ENCODE peak calls at places on chromosomes 3 and 15, in six cellular contexts. One of them, this sample, is unnamed.

GRCh38 chr3:139994891-139995290 is 59.9 kb downstream of the CLSTN2 start:
- DNase-seq in ascending aorta: no peak
- DNase-seq in brain microvascular endothelial cell: no peak
- DNase-seq in dorsolateral prefrontal cortex: no peak
- DNase-seq in endodermal cell: no peak
- DNase-seq in neural progenitor cell: no peak
- DNase-seq in this sample: no peak

GRCh38 chr15:70158996-70159355 is 61.3 kb upstream of the TLE3 start:
- DNase-seq in endodermal cell: no peak
- DNase-seq in brain microvascular endothelial cell: no peak
- DNase-seq in dorsolateral prefrontal cortex: no peak
- DNase-seq in ascending aorta: no peak
- DNase-seq in neural progenitor cell: no peak
- DNase-seq in this sample: no peak

GRCh38 chr15:33292718-33293307 is 18.0 kb upstream of the RYR3 start:
- DNase-seq in ascending aorta: no peak
- DNase-seq in brain microvascular endothelial cell: peak
- DNase-seq in endodermal cell: peak
- DNase-seq in dorsolateral prefrontal cortex: no peak
- DNase-seq in neural progenitor cell: peak
- DNase-seq in this sample: no peak

GRCh38 chr3:134879991-134880390 is 84.9 kb downstream of the EPHB1 start:
- DNase-seq in brain microvascular endothelial cell: no peak
- DNase-seq in neural progenitor cell: no peak
- DNase-seq in ascending aorta: no peak
- DNase-seq in dorsolateral prefrontal cortex: no peak
- DNase-seq in endodermal cell: no peak
- DNase-seq in this sample: no peak

GRCh38 chr3:104291878-104292277 is 1074.8 kb upstream of the ALCAM start:
- DNase-seq in neural progenitor cell: peak
- DNase-seq in dorsolateral prefrontal cortex: no peak
- DNase-seq in endodermal cell: no peak
- DNase-seq in brain microvascular endothelial cell: peak
- DNase-seq in ascending aorta: no peak
- DNase-seq in this sample: no peak

GRCh38 chr15:67253517-67254237 is 784 bp downstream of the AAGAB start:
- DNase-seq in neural progenitor cell: no peak
- DNase-seq in ascending aorta: no peak
- DNase-seq in endodermal cell: no peak
- DNase-seq in dorsolateral prefrontal cortex: no peak
- DNase-seq in brain microvascular endothelial cell: no peak
- DNase-seq in this sample: no peak

GRCh38 chr3:38311474-38311873 is 29.4 kb downstream of the SLC22A14 start:
- DNase-seq in neural progenitor cell: no peak
- DNase-seq in brain microvascular endothelial cell: no peak
- DNase-seq in dorsolateral prefrontal cortex: no peak
- DNase-seq in ascending aorta: no peak
- DNase-seq in endodermal cell: no peak
- DNase-seq in this sample: no peak

GRCh38 chr15:76844096-76844495 is 61.0 kb downstream of the SCAPER start:
- DNase-seq in neural progenitor cell: no peak
- DNase-seq in endodermal cell: no peak
- DNase-seq in ascending aorta: no peak
- DNase-seq in brain microvascular endothelial cell: no peak
- DNase-seq in dorsolateral prefrontal cortex: no peak
- DNase-seq in this sample: no peak

GRCh38 chr3:119294889-119295769 is 946 bp downstream of the ARHGAP31 start:
- DNase-seq in endodermal cell: peak
- DNase-seq in dorsolateral prefrontal cortex: no peak
- DNase-seq in ascending aorta: no peak
- DNase-seq in neural progenitor cell: peak
- DNase-seq in brain microvascular endothelial cell: peak
- DNase-seq in this sample: no peak

GRCh38 chr3:157916672-157917071 is 189.5 kb downstream of the SHOX2 start:
- DNase-seq in dorsolateral prefrontal cortex: no peak
- DNase-seq in endodermal cell: no peak
- DNase-seq in brain microvascular endothelial cell: no peak
- DNase-seq in neural progenitor cell: no peak
- DNase-seq in ascending aorta: no peak
- DNase-seq in this sample: no peak

GRCh38 chr3:108202834-108203233 is 19.4 kb downstream of the IFT57 start:
- DNase-seq in endodermal cell: peak
- DNase-seq in brain microvascular endothelial cell: no peak
- DNase-seq in dorsolateral prefrontal cortex: no peak
- DNase-seq in ascending aorta: no peak
- DNase-seq in neural progenitor cell: no peak
- DNase-seq in this sample: no peak

GRCh38 chr15:85168642-85169173 is 187.1 kb downstream of the PDE8A start:
- DNase-seq in endodermal cell: peak
- DNase-seq in ascending aorta: no peak
- DNase-seq in brain microvascular endothelial cell: peak
- DNase-seq in neural progenitor cell: peak
- DNase-seq in dorsolateral prefrontal cortex: no peak
- DNase-seq in this sample: no peak

GRCh38 chr15:27514526-27514925 is 543.5 kb downstream of the GABRG3 start:
- DNase-seq in ascending aorta: no peak
- DNase-seq in neural progenitor cell: no peak
- DNase-seq in endodermal cell: no peak
- DNase-seq in dorsolateral prefrontal cortex: no peak
- DNase-seq in brain microvascular endothelial cell: no peak
- DNase-seq in this sample: no peak

GRCh38 chr3:46981932-46982471 is 2.5 kb downstream of the NBEAL2 start:
- DNase-seq in neural progenitor cell: no peak
- DNase-seq in brain microvascular endothelial cell: no peak
- DNase-seq in endodermal cell: peak
- DNase-seq in ascending aorta: no peak
- DNase-seq in dorsolateral prefrontal cortex: no peak
- DNase-seq in this sample: no peak

GRCh38 chr3:150006774-150007173 is 36.1 kb upstream of the PFN2 start:
- DNase-seq in dorsolateral prefrontal cortex: no peak
- DNase-seq in endodermal cell: no peak
- DNase-seq in ascending aorta: no peak
- DNase-seq in neural progenitor cell: no peak
- DNase-seq in brain microvascular endothelial cell: no peak
- DNase-seq in this sample: no peak

GRCh38 chr3:54621181-54621580 is 306.7 kb downstream of the LRTM1 start:
- DNase-seq in ascending aorta: no peak
- DNase-seq in endodermal cell: no peak
- DNase-seq in brain microvascular endothelial cell: no peak
- DNase-seq in dorsolateral prefrontal cortex: no peak
- DNase-seq in neural progenitor cell: no peak
- DNase-seq in this sample: no peak

GRCh38 chr3:69560818-69561217 is 174.9 kb upstream of the FRMD4B start:
- DNase-seq in brain microvascular endothelial cell: no peak
- DNase-seq in ascending aorta: no peak
- DNase-seq in endodermal cell: no peak
- DNase-seq in dorsolateral prefrontal cortex: no peak
- DNase-seq in neural progenitor cell: no peak
- DNase-seq in this sample: no peak
- TF ChIP-seq CTCF in brain microvascular endothelial cell: peak
- TF ChIP-seq CTCF in ascending aorta: no peak
- TF ChIP-seq CTCF in endodermal cell: peak
- TF ChIP-seq CTCF in dorsolateral prefrontal cortex: no peak
- TF ChIP-seq CTCF in neural progenitor cell: no peak
- TF ChIP-seq CTCF in this sample: no peak

GRCh38 chr3:12044860-12045259 is 40.7 kb downstream of the SYN2 start:
- DNase-seq in brain microvascular endothelial cell: no peak
- DNase-seq in dorsolateral prefrontal cortex: no peak
- DNase-seq in neural progenitor cell: no peak
- DNase-seq in ascending aorta: no peak
- DNase-seq in endodermal cell: no peak
- DNase-seq in this sample: no peak

GRCh38 chr3:12041476-12041875 is 37.3 kb downstream of the SYN2 start:
- DNase-seq in brain microvascular endothelial cell: no peak
- DNase-seq in dorsolateral prefrontal cortex: no peak
- DNase-seq in endodermal cell: no peak
- DNase-seq in neural progenitor cell: no peak
- DNase-seq in ascending aorta: no peak
- DNase-seq in this sample: no peak

GRCh38 chr3:12042638-12043037 is 38.5 kb downstream of the SYN2 start:
- DNase-seq in brain microvascular endothelial cell: no peak
- DNase-seq in ascending aorta: no peak
- DNase-seq in neural progenitor cell: no peak
- DNase-seq in endodermal cell: no peak
- DNase-seq in dorsolateral prefrontal cortex: no peak
- DNase-seq in this sample: no peak

GRCh38 chr3:12049675-12050074 is 45.5 kb downstream of the SYN2 start:
- DNase-seq in neural progenitor cell: peak
- DNase-seq in ascending aorta: no peak
- DNase-seq in dorsolateral prefrontal cortex: no peak
- DNase-seq in endodermal cell: no peak
- DNase-seq in brain microvascular endothelial cell: no peak
- DNase-seq in this sample: no peak

GRCh38 chr3:12046406-12046805 is 42.2 kb downstream of the SYN2 start:
- DNase-seq in ascending aorta: no peak
- DNase-seq in endodermal cell: no peak
- DNase-seq in neural progenitor cell: peak
- DNase-seq in dorsolateral prefrontal cortex: no peak
- DNase-seq in brain microvascular endothelial cell: no peak
- DNase-seq in this sample: no peak
- TF ChIP-seq CTCF in ascending aorta: no peak
- TF ChIP-seq CTCF in endodermal cell: peak
- TF ChIP-seq CTCF in neural progenitor cell: peak
- TF ChIP-seq CTCF in dorsolateral prefrontal cortex: peak
- TF ChIP-seq CTCF in brain microvascular endothelial cell: peak
- TF ChIP-seq CTCF in this sample: no peak

GRCh38 chr3:67459131-67459530 is 195.3 kb downstream of the SUCLG2 start:
- DNase-seq in endodermal cell: no peak
- DNase-seq in ascending aorta: no peak
- DNase-seq in neural progenitor cell: no peak
- DNase-seq in brain microvascular endothelial cell: no peak
- DNase-seq in dorsolateral prefrontal cortex: no peak
- DNase-seq in this sample: no peak

GRCh38 chr3:67459796-67460195 is 194.6 kb downstream of the SUCLG2 start:
- DNase-seq in ascending aorta: no peak
- DNase-seq in brain microvascular endothelial cell: peak
- DNase-seq in endodermal cell: no peak
- DNase-seq in dorsolateral prefrontal cortex: no peak
- DNase-seq in neural progenitor cell: no peak
- DNase-seq in this sample: no peak

GRCh38 chr3:67461667-67462142 is 192.7 kb downstream of the SUCLG2 start:
- DNase-seq in ascending aorta: no peak
- DNase-seq in neural progenitor cell: no peak
- DNase-seq in endodermal cell: no peak
- DNase-seq in brain microvascular endothelial cell: peak
- DNase-seq in dorsolateral prefrontal cortex: no peak
- DNase-seq in this sample: no peak

GRCh38 chr3:67460841-67461240 is 193.6 kb downstream of the SUCLG2 start:
- DNase-seq in neural progenitor cell: no peak
- DNase-seq in dorsolateral prefrontal cortex: no peak
- DNase-seq in ascending aorta: no peak
- DNase-seq in brain microvascular endothelial cell: no peak
- DNase-seq in endodermal cell: no peak
- DNase-seq in this sample: no peak

DNA sequence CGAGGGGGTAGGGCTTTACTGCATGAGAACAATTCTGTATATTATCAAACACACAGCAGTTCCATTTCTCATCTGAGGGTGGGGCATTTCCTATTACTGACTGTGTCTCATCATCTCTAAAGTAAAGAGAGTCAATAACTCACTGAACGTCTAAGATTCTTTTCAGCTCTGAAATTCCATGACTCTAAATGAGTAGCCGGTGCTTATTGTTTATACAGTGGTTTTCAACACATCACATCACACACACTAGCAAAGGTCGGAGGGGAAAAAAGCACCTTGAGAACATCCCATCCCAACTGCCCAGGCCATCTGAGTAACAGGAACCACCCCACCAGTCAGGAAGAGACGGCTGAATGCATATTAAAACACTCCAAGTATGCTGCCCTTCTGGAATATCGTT is 196.0 kb downstream of the SUCLG2 start:
- DNase-seq in dorsolateral prefrontal cortex: no peak
- DNase-seq in ascending aorta: no peak
- DNase-seq in endodermal cell: no peak
- DNase-seq in brain microvascular endothelial cell: peak
- DNase-seq in neural progenitor cell: no peak
- DNase-seq in this sample: no peak
- TF ChIP-seq CTCF in dorsolateral prefrontal cortex: no peak
- TF ChIP-seq CTCF in ascending aorta: no peak
- TF ChIP-seq CTCF in endodermal cell: no peak
- TF ChIP-seq CTCF in brain microvascular endothelial cell: peak
- TF ChIP-seq CTCF in neural progenitor cell: no peak
- TF ChIP-seq CTCF in this sample: no peak

DNA sequence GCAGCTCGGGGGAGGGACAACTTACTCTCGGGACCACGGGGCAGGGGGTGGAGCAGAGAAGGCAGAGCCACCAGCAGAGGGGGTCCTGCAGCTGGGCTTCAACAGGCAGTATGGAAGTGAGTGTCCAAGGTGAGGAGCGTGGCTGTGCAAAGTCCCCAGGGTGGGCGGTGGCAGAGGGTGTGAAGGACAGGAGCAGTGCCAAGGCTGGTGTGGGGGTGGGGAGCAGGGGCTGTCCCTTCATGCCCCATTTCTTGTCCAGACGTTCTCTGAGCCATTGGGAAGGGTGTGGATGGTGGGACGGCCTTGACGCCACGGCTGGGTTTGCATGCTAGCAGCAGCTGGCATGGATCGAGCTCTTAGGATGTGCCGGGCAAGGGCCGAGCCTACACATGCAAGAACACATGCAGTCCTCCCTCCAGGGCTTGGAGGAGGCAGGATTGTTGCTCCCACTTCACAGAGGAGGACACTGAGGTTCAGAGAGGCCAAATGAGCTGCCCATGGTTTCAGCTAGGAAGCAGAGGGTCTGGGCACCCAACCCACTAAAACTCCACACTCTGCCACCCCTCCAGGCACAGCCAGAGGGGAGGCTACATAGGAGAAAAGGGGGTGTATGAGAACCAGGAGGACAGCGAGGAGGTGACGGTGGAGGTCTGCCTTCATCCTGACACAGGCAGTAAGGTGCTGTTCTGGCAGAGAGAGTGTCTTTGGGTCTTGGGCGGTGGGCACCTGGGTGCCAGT is 93.6 kb downstream of the TBC1D2B start:
- DNase-seq in brain microvascular endothelial cell: no peak
- DNase-seq in neural progenitor cell: no peak
- DNase-seq in endodermal cell: peak
- DNase-seq in dorsolateral prefrontal cortex: peak
- DNase-seq in ascending aorta: no peak
- DNase-seq in this sample: no peak
- TF ChIP-seq CTCF in brain microvascular endothelial cell: peak
- TF ChIP-seq CTCF in neural progenitor cell: peak
- TF ChIP-seq CTCF in endodermal cell: peak
- TF ChIP-seq CTCF in dorsolateral prefrontal cortex: no peak
- TF ChIP-seq CTCF in ascending aorta: peak
- TF ChIP-seq CTCF in this sample: no peak

GRCh38 chr3:136546718-136547117 is 205.5 kb downstream of the STAG1 start:
- DNase-seq in brain microvascular endothelial cell: no peak
- DNase-seq in dorsolateral prefrontal cortex: no peak
- DNase-seq in endodermal cell: no peak
- DNase-seq in neural progenitor cell: no peak
- DNase-seq in ascending aorta: no peak
- DNase-seq in this sample: no peak
- TF ChIP-seq CTCF in brain microvascular endothelial cell: peak
- TF ChIP-seq CTCF in dorsolateral prefrontal cortex: no peak
- TF ChIP-seq CTCF in endodermal cell: peak
- TF ChIP-seq CTCF in neural progenitor cell: peak
- TF ChIP-seq CTCF in ascending aorta: no peak
- TF ChIP-seq CTCF in this sample: no peak

DNA sequence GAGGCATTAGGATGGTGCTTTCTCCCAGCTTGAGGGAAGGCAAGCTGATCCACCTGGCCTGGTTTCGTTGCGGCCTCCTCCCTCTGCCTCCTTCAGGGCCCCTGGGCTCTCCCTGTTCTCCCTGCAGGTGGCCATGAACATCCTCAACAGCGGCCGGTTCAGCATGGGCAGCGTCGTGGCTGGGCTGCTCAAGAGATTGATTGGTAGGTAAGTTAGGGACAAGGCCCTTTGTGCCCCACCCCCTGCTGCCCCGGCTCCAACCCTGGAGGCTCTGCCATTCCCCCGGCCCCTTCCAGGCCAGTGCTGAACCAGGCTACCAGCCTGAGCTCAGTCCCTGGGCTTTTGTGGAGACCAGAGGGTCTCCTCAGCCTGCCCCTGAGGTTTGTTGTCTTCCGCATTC is 23.0 kb downstream of the ACAD9 start:
- DNase-seq in ascending aorta: no peak
- DNase-seq in endodermal cell: no peak
- DNase-seq in dorsolateral prefrontal cortex: no peak
- DNase-seq in brain microvascular endothelial cell: no peak
- DNase-seq in neural progenitor cell: no peak
- DNase-seq in this sample: no peak
- TF ChIP-seq CTCF in ascending aorta: no peak
- TF ChIP-seq CTCF in endodermal cell: no peak
- TF ChIP-seq CTCF in dorsolateral prefrontal cortex: no peak
- TF ChIP-seq CTCF in brain microvascular endothelial cell: no peak
- TF ChIP-seq CTCF in neural progenitor cell: no peak
- TF ChIP-seq CTCF in this sample: no peak

This sample was measured in omental fat pad.